ENCODE peak calls at places on chromosomes 4 and X, in five cellular contexts. O is right atrium auricular region, R is PC-3, P is testis, N is kidney. L is an unnamed sample.

GRCh38 chr4:98260047-98260578 is 1.1 kb upstream of the RAP1GDS1 start:
- DNase-seq in O (no peak), R (peak; percentile 19), P (peak; percentile 68), N (peak; percentile 86), L (peak; percentile 87)

GRCh38 chrX:15675490-15675921 is 10.9 kb upstream of the CLTRN start:
- DNase-seq in O (peak; percentile 90), R (peak; percentile 80), P (peak; percentile 86), N (peak; percentile 97), L (peak; percentile 91)

GRCh38 chrX:41412261-41413167 is 34.6 kb upstream of the NYX start:
- DNase-seq in O (no peak), R (no peak), P (no peak), N (no peak), L (no peak)

GRCh38 chrX:39848900-39849299 is 248.9 kb downstream of the BCOR start:
- DNase-seq in O (no peak), R (peak; percentile 58), P (no peak), N (no peak), L (no peak)

GRCh38 chr4:46844325-46844917 is 64.6 kb downstream of the COX7B2 start:
- DNase-seq in O (no peak), R (peak; percentile 63), P (peak; percentile 78), N (no peak), L (peak; percentile 71)

GRCh38 chr4:165542476-165542875 is 163.7 kb downstream of the CPE start:
- DNase-seq in O (no peak), R (no peak), P (no peak), N (no peak), L (no peak)

GRCh38 chr4:22534374-22534773 is 18.5 kb upstream of the ADGRA3 start:
- DNase-seq in O (no peak), R (no peak), P (no peak), N (no peak), L (no peak)

GRCh38 chr4:141283152-141283551 is 62.5 kb downstream of the ZNF330 start:
- DNase-seq in O (no peak), R (no peak), P (no peak), N (no peak), L (no peak)

GRCh38 chrX:11792461-11793421 is 34.7 kb downstream of the MSL3 start:
- DNase-seq in O (no peak), R (peak; percentile 4), P (no peak), N (no peak), L (no peak)

GRCh38 chrX:119105826-119106225 is 21.8 kb downstream of the KIAA1210 start:
- DNase-seq in O (no peak), R (peak; percentile 15), P (no peak), N (no peak), L (no peak)

GRCh38 chr4:155676430-155676825 is 9.8 kb downstream of the GUCY1A1 start:
- DNase-seq in O (no peak), R (no peak), P (no peak), N (no peak), L (no peak)

GRCh38 chrX:64195862-64196261 is 9.6 kb downstream of the AMER1 start:
- DNase-seq in O (no peak), R (no peak), P (no peak), N (no peak), L (no peak)

GRCh38 chr4:165588534-165589310 is 209.9 kb downstream of the CPE start:
- DNase-seq in O (no peak), R (no peak), P (no peak), N (no peak), L (no peak)

GRCh38 chrX:19193584-19193983 is 71.3 kb upstream of the ADGRG2 start:
- DNase-seq in O (no peak), R (no peak), P (no peak), N (no peak), L (no peak)

GRCh38 chrX:23341452-23341851 is 6.8 kb downstream of the PTCHD1 start:
- DNase-seq in O (no peak), R (peak; percentile 35), P (no peak), N (no peak), L (peak; percentile 90)

GRCh38 chr4:84578540-84579409 is 4.2 kb upstream of the CDS1 start:
- DNase-seq in O (no peak), R (peak; percentile 58), P (peak; percentile 62), N (no peak), L (peak; percentile 70)

GRCh38 chr4:125316781-125317525 is 2.2 kb downstream of the FAT4 start:
- DNase-seq in O (peak; percentile 76), R (no peak), P (peak; percentile 69), N (peak; percentile 77), L (peak; percentile 81)

GRCh38 chrX:130082244-130083106 is 27.8 kb downstream of the ELF4 start:
- DNase-seq in O (peak; percentile 64), R (no peak), P (peak; percentile 22), N (peak; percentile 87), L (no peak)

GRCh38 chrX:318739-319578 is at the start of gene GTPBP6:
- DNase-seq in O (peak; percentile 100), R (peak; percentile 97), P (peak; percentile 100), N (peak; percentile 100), L (peak; percentile 100)

GRCh38 chr4:63788271-63788670 is 621.0 kb downstream of the TECRL start:
- DNase-seq in O (no peak), R (peak; percentile 48), P (no peak), N (no peak), L (no peak)

GRCh38 chr4:41369680-41370079 is 113.0 kb downstream of the UCHL1 start:
- DNase-seq in O (no peak), R (no peak), P (no peak), N (peak; percentile 78), L (no peak)

GRCh38 chrX:362937-363620 is 23.6 kb downstream of the PPP2R3B start:
- DNase-seq in O (no peak), R (no peak), P (no peak), N (peak; percentile 35), L (no peak)

GRCh38 chrX:47502591-47503222 is 19.7 kb upstream of the ZNF41 start:
- DNase-seq in O (no peak), R (no peak), P (no peak), N (no peak), L (peak; percentile 53)

GRCh38 chrX:36908801-36909403 is 99.3 kb upstream of the FAM47C start:
- DNase-seq in O (no peak), R (peak; percentile 67), P (no peak), N (no peak), L (no peak)

GRCh38 chr4:104073245-104073644 is 353.5 kb upstream of the TACR3 start:
- DNase-seq in O (no peak), R (no peak), P (no peak), N (no peak), L (no peak)

GRCh38 chr4:1491630-1492457 is 85.6 kb upstream of the NKX1-1 start:
- DNase-seq in O (no peak), R (no peak), P (no peak), N (peak; percentile 47), L (peak; percentile 31)

GRCh38 chrX:54043696-54044125 is 562 bp downstream of the PHF8 start:
- DNase-seq in O (no peak), R (peak; percentile 33), P (no peak), N (no peak), L (peak; percentile 75)

GRCh38 chrX:132023896-132024386 is 839 bp downstream of the STK26 start:
- DNase-seq in O (no peak), R (peak; percentile 31), P (peak; percentile 14), N (no peak), L (no peak)
- H3K4me1 ChIP-seq in O (no peaks in the 10 kb centered on the region), R (peaks cover 25% of the 10 kb centered on the region), P (no peaks in the 10 kb centered on the region), N (no peaks in the 10 kb centered on the region), L (no peaks in the 10 kb centered on the region)

DNA sequence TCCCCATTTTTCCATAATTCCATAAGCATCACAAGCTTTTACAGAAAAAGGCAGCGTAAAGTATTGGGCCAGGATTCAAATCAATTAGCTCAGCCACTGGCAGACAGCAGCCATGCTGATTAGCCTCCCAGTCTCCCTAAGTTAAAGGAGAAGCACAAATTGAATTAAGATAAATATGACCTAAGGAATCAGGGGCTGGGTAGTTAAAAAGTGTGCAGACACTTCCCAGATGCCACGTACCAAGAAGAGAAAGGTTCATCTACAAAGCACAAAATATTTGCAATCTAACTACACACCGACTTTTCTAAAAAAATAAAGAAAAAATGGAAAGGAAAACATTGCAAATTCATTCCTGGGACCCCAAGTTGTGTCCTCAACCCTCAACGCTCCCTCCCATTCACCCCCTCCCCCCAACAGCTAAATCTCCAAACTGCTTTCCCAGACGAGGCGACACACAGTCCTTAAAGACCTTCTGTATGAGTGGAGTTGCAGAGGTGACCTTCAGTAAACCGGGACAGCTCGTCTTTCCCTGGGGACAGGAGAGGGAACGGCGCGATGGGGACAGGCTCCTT is 1.2 kb downstream of the GRSF1 start:
- DNase-seq in O (no peak), R (no peak), P (no peak), N (no peak), L (no peak)
- H3K36me3 ChIP-seq in O (peaks cover 23% of the 10 kb centered on the region), R (peaks cover 16% of the 10 kb centered on the region), P (no peaks in the 10 kb centered on the region), N (peaks cover 5% of the 10 kb centered on the region), L (peaks cover 32% of the 10 kb centered on the region)

DNA sequence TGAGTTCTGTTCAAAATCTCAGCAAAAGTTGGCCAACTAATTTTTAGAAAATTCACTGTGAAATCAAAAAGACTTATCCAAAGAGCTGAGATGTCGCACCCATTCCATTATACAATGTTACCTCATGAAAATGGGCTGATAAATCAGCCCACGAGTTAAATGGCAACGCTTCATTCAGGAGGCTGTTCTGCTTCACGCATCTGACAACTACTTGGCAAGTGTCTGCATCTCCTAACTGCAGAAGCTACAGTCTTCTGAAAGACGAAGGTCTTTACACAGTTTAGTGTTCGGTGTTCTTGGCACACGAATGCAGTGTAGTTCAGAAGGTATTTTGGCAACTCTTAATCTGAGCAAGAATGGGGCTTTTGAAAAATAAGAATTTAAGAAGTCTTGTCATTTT is 166.6 kb upstream of the DKK2 start:
- DNase-seq in O (no peak), R (no peak), P (no peak), N (no peak), L (no peak)
- H3K4me1 ChIP-seq in O (no peaks in the 10 kb centered on the region), R (no peaks in the 10 kb centered on the region), P (no peaks in the 10 kb centered on the region), N (no peaks in the 10 kb centered on the region), L (no peaks in the 10 kb centered on the region)

GRCh38 chr4:2925496-2925895 is 37.7 kb downstream of the NOP14 start:
- DNase-seq in O (no peak), R (no peak), P (no peak), N (peak; percentile 35), L (no peak)

GRCh38 chr4:2923678-2924173 is 39.5 kb downstream of the NOP14 start:
- DNase-seq in O (no peak), R (no peak), P (no peak), N (peak; percentile 49), L (no peak)

GRCh38 chr4:2924765-2925301 is 38.4 kb downstream of the NOP14 start:
- DNase-seq in O (no peak), R (no peak), P (no peak), N (peak; percentile 53), L (no peak)

GRCh38 chr4:2923141-2923551 is 40.1 kb downstream of the NOP14 start:
- DNase-seq in O (no peak), R (no peak), P (no peak), N (peak; percentile 37), L (peak; percentile 75)

DNA sequence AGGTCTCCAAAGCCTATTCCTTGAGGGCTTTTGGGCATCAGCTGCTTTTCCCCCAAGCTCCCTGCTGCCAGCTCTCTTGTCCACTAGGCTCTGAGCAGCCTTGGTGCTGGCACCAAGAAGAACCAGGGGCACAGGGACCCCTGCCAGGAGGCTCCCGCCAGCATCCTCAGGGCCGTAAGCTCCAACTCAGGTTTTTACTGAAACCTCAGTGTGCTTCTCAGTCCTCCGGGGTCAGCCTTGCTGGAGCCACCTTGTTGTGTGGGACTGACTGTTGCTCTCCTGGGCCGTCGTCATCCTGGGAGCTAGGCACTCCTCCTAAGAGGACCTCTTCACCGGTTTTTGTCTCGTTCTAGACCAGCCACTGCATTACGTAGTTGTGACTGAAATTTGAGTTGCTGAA is 38.9 kb downstream of the NOP14 start:
- DNase-seq in O (no peak), R (no peak), P (no peak), N (peak; percentile 54), L (no peak)
- H3K36me3 ChIP-seq in O (peaks cover 65% of the 10 kb centered on the region), R (no peaks in the 10 kb centered on the region), P (no peaks in the 10 kb centered on the region), N (peaks cover 14% of the 10 kb centered on the region), L (peaks cover 85% of the 10 kb centered on the region)

GRCh38 chr4:39354178-39354503 is 12.0 kb downstream of the RFC1 start:
- DNase-seq in O (no peak), R (no peak), P (no peak), N (no peak), L (no peak)
- H3K4me1 ChIP-seq in O (no peaks in the 10 kb centered on the region), R (peaks cover under 1% of the 10 kb centered on the region), P (peaks cover 3% of the 10 kb centered on the region), N (peaks cover 7% of the 10 kb centered on the region), L (no peaks in the 10 kb centered on the region)